ENCODE peak calls at places on chromosomes 11 and 22, in four cellular contexts. D is K562, R is HepG2, H is GM12878. P is an unnamed sample. For H3K27me3, the result is how much of the 10 kb centered on the place peaks cover.

GRCh38 chr11:77580712-77581337 is 8.9 kb upstream of the AQP11 start:
- DNase-seq in H (no peak), D (no peak), R (no peak), P (no peak)

GRCh38 chr22:32097018-32097417 is 54.0 kb downstream of the SLC5A1 start:
- DNase-seq in H (no peak), R (no peak), D (no peak), P (no peak)

GRCh38 chr22:30667092-30667485 is 586 bp downstream of the DUSP18 start:
- DNase-seq in R (peak), D (no peak), H (no peak), P (no peak)

GRCh38 chr22:43384863-43385262 is 27.0 kb upstream of the MPPED1 start:
- DNase-seq in R (no peak), H (no peak), D (no peak), P (no peak)

GRCh38 chr22:46245515-46245914 is 4.6 kb downstream of the CDPF1 start:
- DNase-seq in R (no peak), D (no peak), H (no peak), P (peak)

GRCh38 chr22:21909871-21910270 is 42.4 kb upstream of the MAPK1 start:
- DNase-seq in R (no peak), H (no peak), D (no peak), P (no peak)

GRCh38 chr11:10659339-10660216 is 34.0 kb downstream of the IRAG1 start:
- DNase-seq in H (no peak), R (peak), D (peak), P (no peak)

GRCh38 chr11:69915501-69916250 is 96.5 kb upstream of the FGF3 start:
- DNase-seq in R (peak), D (peak), H (no peak), P (peak)

GRCh38 chr11:1937616-1938342 is 9.4 kb upstream of the MRPL23 start:
- DNase-seq in D (no peak), R (no peak), H (no peak), P (peak)

GRCh38 chr11:93370260-93370659 is 39.7 kb downstream of the DEUP1 start:
- DNase-seq in H (no peak), D (no peak), R (no peak), P (no peak)

GRCh38 chr11:128528294-128528693 is 59.1 kb downstream of the ETS1 start:
- DNase-seq in H (no peak), D (no peak), R (no peak), P (no peak)

GRCh38 chr11:92769125-92769524 is 200.3 kb upstream of the MTNR1B start:
- DNase-seq in D (no peak), R (no peak), H (no peak), P (no peak)

GRCh38 chr22:47592791-47593190 is 830.3 kb downstream of the TBC1D22A start:
- DNase-seq in H (no peak), D (no peak), R (no peak), P (no peak)

DNA sequence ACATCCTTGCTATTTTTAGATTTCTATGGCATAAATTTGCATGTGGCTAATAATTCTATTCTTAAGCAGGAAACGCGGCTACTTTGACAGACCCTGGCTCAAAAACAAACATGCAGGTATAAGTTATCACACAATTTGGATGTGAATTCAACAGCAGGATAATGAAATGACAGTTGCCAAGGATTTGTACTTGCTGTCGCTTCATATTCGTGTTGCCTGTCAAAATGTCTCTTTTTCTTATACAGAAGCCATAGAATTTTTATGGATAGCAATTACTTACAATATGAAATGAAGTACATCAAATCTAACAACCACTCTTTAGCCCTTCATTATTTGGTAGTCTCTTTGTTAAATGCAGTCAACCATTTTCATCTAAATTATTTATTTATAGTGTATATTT is 46.4 kb downstream of the DCDC1 start:
- DNase-seq in H (no peak), R (no peak), D (no peak), P (no peak)
- TF ChIP-seq TAF1 in H (no peak), R (no peak), D (no peak), P (no peak)

DNA sequence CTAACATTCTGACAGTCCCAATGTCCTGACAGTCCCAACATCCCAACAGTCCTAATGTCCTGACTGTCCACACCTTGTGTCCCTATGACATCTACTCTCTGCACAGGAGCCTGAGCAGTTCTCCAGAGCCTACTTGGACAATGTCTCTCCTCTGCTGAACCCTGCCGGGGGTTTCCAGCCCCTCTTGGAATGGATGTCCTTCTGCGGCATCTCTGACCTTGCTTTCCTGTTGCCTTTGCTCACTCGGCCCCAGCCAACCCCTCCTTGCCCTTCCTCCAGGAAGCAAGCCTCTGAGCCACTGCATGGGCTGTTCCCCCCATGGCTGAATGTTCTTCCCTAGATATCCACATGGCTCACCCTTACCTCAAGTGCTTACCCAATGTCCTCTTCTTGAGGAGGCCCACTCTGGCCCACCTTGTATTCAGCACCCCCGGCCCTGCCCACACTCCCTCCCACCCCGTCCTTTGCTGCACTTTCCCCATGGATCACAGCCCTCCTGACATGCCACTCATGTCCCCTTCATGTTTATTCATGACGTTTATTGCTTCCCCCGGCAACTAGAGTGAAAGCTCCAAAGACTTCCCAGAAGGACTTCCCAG is 59.5 kb downstream of the DHCR7 start:
- DNase-seq in R (no peak), H (no peak), D (no peak), P (no peak)
- H3K27me3 ChIP-seq in R (under half), H (under half), D (under half), P (under half)

DNA sequence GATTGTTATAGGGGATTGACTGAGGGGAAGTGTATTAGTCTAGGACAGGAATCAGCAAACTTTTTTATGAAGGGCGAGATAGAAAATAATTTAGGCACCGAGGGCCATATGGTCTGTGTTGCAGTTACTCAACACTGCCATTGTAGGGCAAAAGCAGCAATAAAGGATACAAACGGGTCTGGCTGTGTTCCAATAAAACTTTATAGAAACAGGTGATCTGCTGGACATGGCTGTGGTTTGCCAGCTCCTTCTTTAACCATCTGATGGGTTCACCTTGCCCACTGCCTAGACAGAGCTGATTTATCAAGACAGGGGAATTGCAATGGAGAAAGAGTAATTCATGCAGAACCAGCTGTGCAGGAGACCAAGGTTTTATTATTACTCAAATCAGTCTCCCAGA is 20.0 kb downstream of the PRR5L start:
- DNase-seq in H (no peak), R (no peak), D (no peak), P (no peak)
- TF ChIP-seq MXI1 in H (no peak), R (no peak), D (no peak), P (no peak)

GRCh38 chr11:47235163-47235562 is 13.5 kb downstream of the ACP2 start:
- DNase-seq in R (no peak), D (no peak), H (no peak), P (peak)

GRCh38 chr11:47236482-47236881 is 12.1 kb downstream of the ACP2 start:
- DNase-seq in H (no peak), R (no peak), D (no peak), P (peak)

GRCh38 chr11:47233051-47233450 is 15.6 kb downstream of the ACP2 start:
- DNase-seq in D (no peak), R (no peak), H (no peak), P (no peak)

GRCh38 chr11:47234669-47235075 is 13.9 kb downstream of the ACP2 start:
- DNase-seq in R (no peak), D (no peak), H (no peak), P (peak)

GRCh38 chr11:47233989-47234668 is 14.5 kb downstream of the ACP2 start:
- DNase-seq in H (no peak), D (peak), R (peak), P (peak)
- TF ChIP-seq TAF1 in H (no peak), D (no peak), R (no peak), P (no peak)

DNA sequence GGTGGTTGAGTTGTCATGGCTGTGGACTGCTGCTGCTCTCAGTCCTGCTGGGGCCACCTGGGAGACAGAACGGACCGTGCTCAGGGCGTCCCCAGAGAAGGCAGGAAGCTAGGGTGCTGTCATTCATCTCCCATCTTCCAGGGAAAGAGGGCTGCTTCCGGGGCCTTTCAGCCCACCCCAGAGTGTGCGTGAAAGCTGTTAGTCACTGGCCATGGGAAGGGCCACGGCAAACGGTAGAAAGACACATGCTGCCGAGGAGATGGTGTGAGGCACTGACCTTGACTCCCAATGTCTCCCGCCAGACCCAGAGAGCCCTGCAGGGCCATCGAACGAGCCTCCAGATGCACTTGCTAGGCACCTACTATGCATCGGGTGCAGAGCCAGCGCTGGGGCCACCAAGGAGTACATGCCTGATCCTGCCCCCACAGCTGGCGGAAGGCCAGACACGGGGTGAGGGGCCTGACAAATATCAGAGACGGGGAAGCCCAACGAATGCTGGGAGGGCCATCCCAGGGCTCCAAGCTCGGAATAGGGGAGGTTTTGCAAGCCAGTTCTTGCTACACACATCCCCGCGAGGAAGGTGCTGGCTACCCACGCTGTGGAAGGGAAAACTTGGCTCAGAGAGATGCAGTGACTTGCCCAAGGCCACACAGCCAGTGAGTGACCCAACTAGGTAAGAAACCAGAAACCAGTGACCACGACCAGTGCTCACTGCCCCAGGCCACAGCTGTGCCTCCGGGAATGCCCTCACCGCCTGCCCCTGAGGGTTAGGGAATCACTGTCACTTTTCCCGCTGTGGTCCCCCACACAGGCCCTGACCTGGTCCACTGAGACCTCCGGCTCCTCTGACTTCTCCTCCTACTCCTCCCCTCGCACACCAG is 10.1 kb downstream of the RAC2 start:
- DNase-seq in R (no peak), H (no peak), D (no peak), P (peak)
- H3K27me3 ChIP-seq in R (under half), H (under half), D (under half), P (under half)

DNA sequence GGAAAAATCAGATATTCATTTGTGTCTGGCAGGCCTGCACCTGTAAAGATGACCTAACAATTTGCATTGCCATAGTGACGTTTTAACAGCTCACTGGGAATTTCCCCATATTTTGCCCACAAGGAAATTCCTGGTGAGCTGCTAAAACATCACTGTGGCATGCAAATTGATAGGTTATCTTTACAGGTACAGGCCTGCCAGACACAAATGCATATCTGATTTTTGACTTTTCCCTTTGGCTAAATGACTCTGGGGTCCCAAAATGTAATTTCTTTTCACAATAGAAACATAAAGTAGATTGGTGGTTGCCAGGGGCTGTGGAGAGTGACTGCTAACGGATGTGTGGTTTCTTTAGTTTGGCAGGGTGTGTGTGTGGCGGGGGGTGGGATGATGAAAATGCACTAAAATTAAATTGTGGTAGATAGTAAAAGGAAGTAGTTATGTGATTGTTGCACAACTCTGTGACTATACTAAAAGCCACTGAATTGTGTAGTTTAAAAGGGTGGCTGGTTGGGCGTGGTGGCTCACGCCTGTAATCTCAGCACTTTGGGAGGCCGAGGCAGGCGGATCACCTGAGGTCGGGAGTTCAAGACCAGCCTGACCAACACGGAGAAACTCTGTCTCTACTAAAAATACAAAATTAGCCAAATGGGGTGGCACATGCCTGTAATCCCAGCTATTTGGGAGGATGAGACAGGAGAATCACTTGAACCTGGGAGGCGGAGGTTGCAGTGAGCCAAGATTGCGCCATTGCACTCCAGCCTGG is 18.5 kb upstream of the FEZ1 start:
- DNase-seq in H (peak), D (no peak), R (no peak), P (peak)
- TF ChIP-seq MXI1 in H (no peak), D (no peak), R (no peak), P (no peak)

DNA sequence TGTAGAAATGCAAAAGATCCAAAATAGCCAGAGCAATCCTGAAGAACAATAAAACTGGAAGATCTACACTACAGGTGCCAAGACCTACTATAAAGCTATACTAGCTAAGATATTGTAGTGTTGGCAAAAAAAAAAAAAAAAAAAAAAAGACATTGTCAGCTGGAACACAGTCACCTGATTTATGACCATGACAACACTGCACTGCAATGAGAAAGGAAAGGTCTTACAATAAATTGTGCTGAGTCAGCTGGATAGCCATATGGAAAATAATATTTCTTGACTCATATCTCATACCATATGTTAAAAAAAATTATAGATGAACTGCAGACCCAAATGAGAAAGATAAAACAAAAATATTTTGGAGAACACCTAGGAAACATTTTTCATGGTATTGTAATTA is 3.1 kb upstream of the PANX3 start:
- DNase-seq in D (peak), H (no peak), R (no peak), P (no peak)
- TF ChIP-seq TAF1 in D (no peak), H (no peak), R (no peak), P (no peak)

P was measured in SK-N-SH.